ENCODE peak calls at places on chromosomes 4 and X, in six cellular contexts. L is GM23338, V is H1, R is WTC11, Z is HepG2, Q is GM12878. H is an unnamed sample.

GRCh38 chr4:186536285-186536684 is 19.1 kb downstream of the MTNR1A start:
- DNase-seq in Q (no peak), L (peak; percentile 75), R (peak; percentile 46), Z (peak; percentile 8), V (no peak), H (peak; percentile 47)

GRCh38 chrX:69032601-69033000 is 132.7 kb downstream of the PJA1 start:
- DNase-seq in Q (no peak), Z (no peak), R (no peak), V (peak; percentile 11), L (no peak), H (no peak)

GRCh38 chrX:12956704-12957541 is 18.0 kb upstream of the TMSB4X start:
- DNase-seq in Z (no peak), R (no peak), L (peak; percentile 41), V (no peak), Q (peak; percentile 91), H (peak; percentile 88)

GRCh38 chr4:141540643-141541042 is 95.7 kb upstream of the IL15 start:
- DNase-seq in L (no peak), V (no peak), Q (no peak), R (no peak), Z (no peak), H (no peak)

GRCh38 chrX:46178763-46179162 is 366.5 kb downstream of the ZNF674 start:
- DNase-seq in Z (no peak), Q (peak; percentile 1), V (no peak), R (no peak), L (no peak), H (no peak)

GRCh38 chrX:20382518-20383291 is 116.0 kb upstream of the RPS6KA3 start:
- DNase-seq in R (no peak), V (no peak), Q (peak; percentile 12), Z (peak; percentile 84), L (no peak), H (no peak)

GRCh38 chr4:48268956-48269860 is at the start of gene TEC:
- DNase-seq in L (peak; percentile 80), Q (no peak), V (peak; percentile 83), Z (no peak), R (peak; percentile 71), H (peak; percentile 64)

GRCh38 chr4:102253860-102254259 is 91.4 kb downstream of the SLC39A8 start:
- DNase-seq in Q (no peak), R (no peak), L (no peak), V (no peak), Z (no peak), H (no peak)

GRCh38 chr4:8290701-8290970 is 21.1 kb downstream of the HTRA3 start:
- DNase-seq in R (no peak), V (no peak), Q (no peak), L (no peak), Z (no peak), H (no peak)

GRCh38 chr4:78145005-78145404 is 87.9 kb downstream of the FRAS1 start:
- DNase-seq in V (no peak), Q (no peak), Z (no peak), L (no peak), R (no peak), H (no peak)

GRCh38 chr4:733631-733980 is 28.0 kb downstream of the PCGF3 start:
- DNase-seq in L (no peak), R (no peak), V (no peak), Z (no peak), Q (no peak), H (no peak)

DNA sequence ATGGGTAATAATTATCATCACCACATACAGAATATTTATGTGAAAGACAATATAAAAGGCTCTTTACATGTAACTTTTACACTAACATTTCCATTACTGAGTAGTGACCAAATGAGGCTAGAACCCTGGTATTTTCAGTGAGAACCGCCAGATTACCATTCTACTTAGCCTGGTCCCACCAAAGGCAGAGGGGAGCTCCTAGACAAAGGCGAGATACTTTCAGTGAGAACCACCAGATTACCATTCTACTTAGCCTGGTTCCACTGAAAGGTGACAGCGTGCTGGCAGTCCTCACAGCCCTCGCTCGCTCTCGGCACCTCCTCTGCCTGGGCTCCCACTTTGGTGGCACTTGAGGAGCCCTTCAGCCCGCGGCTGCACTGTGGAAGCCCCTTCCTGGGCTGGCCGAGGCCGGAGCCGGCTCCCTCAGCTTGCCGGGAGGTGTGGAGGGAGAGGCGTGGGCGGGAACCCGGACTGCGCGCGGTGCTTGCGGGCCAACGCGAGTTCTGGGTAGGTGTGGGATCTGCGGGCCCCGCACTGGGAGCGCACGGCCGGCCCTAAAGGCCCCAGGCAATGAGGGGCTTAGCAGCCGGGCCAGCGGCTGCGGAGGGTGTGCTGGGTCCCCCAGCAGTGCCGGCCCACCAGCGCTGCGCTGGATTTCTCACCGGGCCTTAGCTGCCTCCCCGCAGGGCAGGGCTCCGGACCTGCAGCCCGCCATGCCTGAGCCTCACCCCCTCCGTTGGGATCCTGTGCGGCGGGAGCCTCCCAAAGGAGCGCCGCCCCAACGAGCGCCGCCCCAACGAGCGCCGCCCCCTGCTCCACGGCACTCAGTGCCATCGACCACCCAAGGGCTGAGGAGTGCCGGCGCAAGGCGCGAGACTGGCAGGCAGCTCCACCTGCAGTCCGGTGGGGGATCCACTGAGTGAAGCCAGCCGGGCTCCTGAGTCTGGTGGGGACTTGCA is 1276.1 kb downstream of the PCDH7 start:
- DNase-seq in Z (no peak), V (no peak), L (peak; percentile 68), R (peak; percentile 82), Q (no peak), H (peak; percentile 26)
- TF ChIP-seq CREB1 in Z (no peak), V (no peak), L (no peak), R (no peak), Q (no peak), H (no peak)

DNA sequence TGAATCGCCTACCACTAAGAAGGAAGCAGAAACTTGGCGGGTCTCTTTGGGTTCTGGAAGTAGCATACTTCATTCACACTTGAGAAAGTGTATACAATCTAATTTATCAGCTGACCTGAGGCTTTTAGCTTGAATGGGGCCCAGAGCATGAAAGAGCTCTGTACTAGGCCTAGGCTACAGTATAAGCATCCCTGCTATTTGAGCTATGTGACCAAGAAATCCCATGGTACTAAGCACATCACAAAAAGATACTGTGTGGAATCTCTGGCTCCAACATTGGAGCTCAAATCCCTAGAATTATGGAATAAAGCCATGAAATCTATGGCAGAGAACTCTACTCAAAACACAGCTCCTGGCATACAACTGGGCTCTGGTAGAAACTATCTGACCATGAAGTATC is 43.9 kb upstream of the CCDC149 start:
- DNase-seq in V (no peak), Z (no peak), R (no peak), L (no peak), Q (no peak), H (no peak)
- TF ChIP-seq CREB1 in V (no peak), Z (no peak), R (no peak), L (no peak), Q (no peak), H (no peak)

GRCh38 chr4:167715176-167715575 is 377.2 kb upstream of the ANXA10 start:
- DNase-seq in L (no peak), Z (no peak), V (no peak), Q (no peak), R (no peak), H (no peak)
- TF ChIP-seq CREB1 in L (no peak), Z (no peak), V (no peak), Q (no peak), R (no peak), H (no peak)

DNA sequence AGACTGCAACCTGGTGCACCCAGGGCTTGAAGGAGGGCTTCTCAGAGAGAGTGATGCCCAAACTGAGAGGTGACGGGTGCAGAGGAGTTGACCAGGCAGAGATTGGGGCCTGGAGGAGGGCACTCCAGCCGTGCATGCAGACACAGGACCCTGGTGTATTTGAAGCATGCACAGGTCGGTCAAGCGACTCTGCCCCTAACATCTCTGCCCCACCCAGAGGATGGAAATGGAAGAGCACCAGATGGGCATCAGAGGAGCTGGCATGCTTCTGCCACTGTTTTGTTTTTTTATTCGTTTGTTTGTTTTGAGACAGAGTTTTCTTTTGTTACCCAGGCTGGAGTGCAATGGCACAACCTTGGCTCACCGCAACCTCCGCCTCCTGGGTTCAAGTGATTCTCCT is 320.9 kb downstream of the EVC2 start:
- DNase-seq in Z (no peak), Q (no peak), V (no peak), L (peak; percentile 33), R (no peak), H (no peak)
- TF ChIP-seq CREB1 in Z (no peak), Q (no peak), V (no peak), L (no peak), R (no peak), H (no peak)

GRCh38 chrX:55264816-55265215 is at the start of gene PAGE3:
- DNase-seq in L (no peak), R (no peak), V (no peak), Q (no peak), Z (no peak), H (no peak)

DNA sequence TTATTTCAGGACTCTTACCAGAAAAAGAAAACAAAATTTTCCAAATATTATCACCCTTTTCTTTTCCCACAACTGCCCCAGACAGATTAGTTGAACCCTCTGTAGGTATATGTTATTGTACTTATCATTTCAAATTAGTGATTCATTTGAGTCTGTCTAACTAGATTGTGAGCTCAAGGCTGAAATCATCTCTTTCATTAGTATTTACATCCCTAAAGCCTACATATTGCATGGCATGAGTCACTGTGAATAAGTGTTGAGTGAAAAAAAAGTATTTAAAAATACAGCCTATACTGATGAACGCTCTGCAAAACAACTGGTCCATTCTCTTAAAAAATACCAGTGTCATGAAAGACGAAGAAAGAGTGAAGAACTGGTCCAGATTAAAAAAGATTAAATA is 3.9 kb downstream of the PAGE3 start:
- DNase-seq in R (no peak), V (no peak), Z (no peak), L (no peak), Q (no peak), H (no peak)
- TF ChIP-seq CREB1 in R (no peak), V (no peak), Z (no peak), L (no peak), Q (no peak), H (no peak)

DNA sequence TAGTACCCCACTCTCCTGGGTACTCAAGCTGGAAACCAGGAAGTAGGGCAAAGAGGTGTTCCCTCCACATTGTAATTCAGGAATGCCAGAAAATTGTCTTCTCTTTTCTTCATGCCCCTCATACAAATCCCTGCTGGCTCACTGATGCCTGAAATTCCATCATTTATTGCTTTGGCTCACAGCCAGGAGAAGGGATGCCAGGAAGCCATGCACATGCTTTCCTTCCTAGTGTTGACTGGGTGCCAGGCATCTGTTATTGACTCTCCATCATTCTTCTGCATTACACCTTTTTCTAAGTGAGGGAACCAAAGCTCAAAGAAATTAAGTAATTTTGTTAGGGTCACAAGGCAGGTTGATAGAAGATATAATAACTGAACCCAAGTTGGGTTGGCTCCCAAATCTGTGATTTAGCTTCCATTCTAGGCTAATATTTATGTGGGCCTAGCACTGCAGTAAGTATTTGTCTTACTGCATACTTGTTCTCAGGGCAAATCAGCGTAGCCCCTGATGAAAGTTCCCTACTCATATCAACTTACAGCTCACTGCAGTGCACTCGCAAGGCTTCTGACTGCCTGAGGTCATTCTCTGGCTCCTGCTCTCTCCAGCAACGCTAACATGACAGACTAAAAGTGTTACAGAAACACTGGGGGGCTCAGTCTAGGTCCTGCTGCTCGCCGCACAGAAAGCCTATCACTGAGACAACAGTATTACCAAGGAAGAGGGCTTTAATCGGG is 89.0 kb downstream of the TRAPPC11 start:
- DNase-seq in V (no peak), Z (no peak), L (no peak), Q (no peak), R (no peak), H (no peak)
- TF ChIP-seq CREB1 in V (no peak), Z (no peak), L (no peak), Q (no peak), R (no peak), H (no peak)